ENCODE peak calls at places on chromosomes 5 and 9, in nine cellular contexts. D is heart left ventricle, Y is right lobe of liver, B is GM12865, R is epithelial cell of esophagus, F is tibial artery, T is dorsolateral prefrontal cortex, E is foreskin keratinocyte, L is Calu3. I is an unnamed sample.

GRCh38 chr5:172901012-172901780 is 58.0 kb upstream of the RPL26L1 start:
- DNase-seq in L (peak; percentile 43), R (no peak), B (no peak), E (no peak), D (peak; percentile 83), F (peak; percentile 95), Y (no peak), T (no peak), I (no peak)

GRCh38 chr9:123753011-123753410 is 176.9 kb downstream of the DENND1A start:
- DNase-seq in R (no peak), D (no peak), T (no peak), E (no peak), L (no peak), F (no peak), B (no peak), Y (no peak), I (no peak)

GRCh38 chr9:107213561-107214028 is 69.5 kb upstream of the RAD23B start:
- DNase-seq in L (peak; percentile 3), Y (no peak), B (peak; percentile 85), F (no peak), E (peak; percentile 84), T (no peak), D (no peak), R (peak; percentile 92), I (peak; percentile 98)

GRCh38 chr5:142012186-142012785 is 541 bp downstream of the GNPDA1 start:
- DNase-seq in Y (peak; percentile 60), B (peak; percentile 45), R (peak; percentile 30), L (peak; percentile 70), F (peak; percentile 85), D (peak; percentile 42), E (no peak), T (peak; percentile 63), I (no peak)

GRCh38 chr5:56625577-56625976 is 189.8 kb upstream of the MAP3K1 start:
- DNase-seq in Y (no peak), B (no peak), F (no peak), T (no peak), D (no peak), R (peak; percentile 63), L (no peak), E (peak; percentile 52), I (peak; percentile 49)

GRCh38 chr9:110911659-110912473 is 126.4 kb downstream of the LPAR1 start:
- DNase-seq in B (no peak), L (no peak), R (peak; percentile 76), E (no peak), T (no peak), Y (no peak), D (no peak), F (no peak), I (no peak)

GRCh38 chr5:159210306-159210722 is 961 bp upstream of the RNF145 start:
- DNase-seq in R (peak; percentile 84), Y (no peak), F (no peak), T (no peak), B (no peak), E (no peak), L (peak; percentile 29), D (no peak), I (peak; percentile 54)

GRCh38 chr5:97998946-97999345 is 774.5 kb upstream of the RGMB start:
- DNase-seq in F (no peak), D (no peak), R (no peak), T (no peak), B (no peak), E (no peak), L (no peak), Y (no peak), I (no peak)

GRCh38 chr5:59187772-59188347 is 605.0 kb downstream of the RAB3C start:
- DNase-seq in E (no peak), T (no peak), Y (no peak), D (no peak), L (no peak), F (no peak), R (no peak), B (no peak), I (no peak)

GRCh38 chr9:134716067-134716466 is 74.5 kb downstream of the COL5A1 start:
- DNase-seq in E (no peak), D (no peak), T (no peak), R (no peak), F (no peak), B (no peak), Y (no peak), L (no peak), I (no peak)
- TF ChIP-seq CTCF in E (no peak), D (no peak), T (no peak), R (no peak), F (no peak), B (no peak), Y (no peak), L (no peak), I (no peak)

GRCh38 chr9:124855944-124856773 is 2.9 kb downstream of the WDR38 start:
- DNase-seq in T (no peak), D (no peak), E (no peak), L (peak; percentile 49), Y (no peak), B (peak; percentile 54), F (no peak), R (peak; percentile 41), I (no peak)
- TF ChIP-seq CTCF in T (no peak), D (peak; percentile 18), E (peak; percentile 63), L (no peak), Y (peak; percentile 31), B (peak; percentile 27), F (no peak), R (peak; percentile 46), I (peak; percentile 73)

DNA sequence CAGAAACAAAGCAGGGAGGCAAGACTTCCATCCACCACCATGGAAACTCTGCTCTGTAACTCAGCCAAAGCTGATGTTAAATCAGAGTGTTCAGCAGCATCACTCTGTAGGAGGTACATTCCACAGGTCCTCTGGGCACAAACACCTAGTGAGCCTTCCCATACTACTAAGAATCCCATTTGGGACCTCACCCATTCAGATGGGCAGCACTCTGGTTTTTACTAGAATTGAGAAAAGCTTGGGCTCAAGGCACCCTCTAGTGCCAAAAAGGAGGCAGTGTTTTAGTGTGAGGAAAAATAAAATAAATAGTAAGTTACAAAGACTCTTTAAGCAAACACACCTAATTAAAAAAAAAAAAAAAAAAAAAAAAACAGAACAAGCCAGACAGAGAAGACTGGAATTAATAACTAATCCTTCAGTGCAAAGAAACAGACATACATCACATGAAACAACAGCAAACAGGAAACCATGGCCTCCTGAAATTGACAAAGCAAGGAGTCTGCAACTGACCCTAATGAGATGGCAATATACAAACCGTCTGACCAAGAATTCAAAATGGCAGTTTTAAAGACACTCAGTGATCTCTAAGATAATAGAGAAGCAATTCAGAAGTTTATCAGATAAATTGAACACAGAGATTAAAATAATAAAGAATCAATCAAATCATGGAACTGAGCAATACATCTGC is 159.5 kb downstream of the GNA14 start:
- DNase-seq in R (peak; percentile 25), L (no peak), T (no peak), F (no peak), E (no peak), B (peak; percentile 9), D (no peak), Y (no peak), I (peak; percentile 30)
- TF ChIP-seq CTCF in R (peak; percentile 67), L (no peak), T (no peak), F (no peak), E (peak; percentile 60), B (peak; percentile 36), D (peak; percentile 10), Y (peak; percentile 40), I (peak; percentile 37)

DNA sequence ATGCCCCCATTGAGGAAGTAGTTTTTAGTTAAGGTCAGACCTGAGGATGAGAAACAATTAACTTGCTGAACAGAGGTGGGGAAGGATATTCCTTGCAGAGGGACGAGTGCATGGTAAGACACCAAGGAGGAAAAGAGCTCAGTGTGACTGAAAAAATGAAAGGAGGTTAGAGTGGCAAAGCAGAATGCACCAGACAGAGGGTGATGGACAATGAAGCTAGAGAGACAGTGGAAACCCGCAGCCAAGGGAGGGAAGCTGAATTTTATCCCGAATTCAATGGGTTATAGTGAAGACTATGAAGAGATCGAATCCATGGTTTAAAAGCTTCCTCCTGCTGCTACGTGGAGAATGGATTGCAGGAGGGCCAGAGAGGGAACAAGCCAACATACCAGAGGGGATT is 206.8 kb downstream of the FBN2 start:
- DNase-seq in D (no peak), B (no peak), R (no peak), Y (no peak), F (no peak), L (no peak), T (no peak), E (no peak), I (no peak)
- TF ChIP-seq CTCF in D (no peak), B (no peak), R (no peak), Y (no peak), F (no peak), L (no peak), T (no peak), E (no peak), I (no peak)

DNA sequence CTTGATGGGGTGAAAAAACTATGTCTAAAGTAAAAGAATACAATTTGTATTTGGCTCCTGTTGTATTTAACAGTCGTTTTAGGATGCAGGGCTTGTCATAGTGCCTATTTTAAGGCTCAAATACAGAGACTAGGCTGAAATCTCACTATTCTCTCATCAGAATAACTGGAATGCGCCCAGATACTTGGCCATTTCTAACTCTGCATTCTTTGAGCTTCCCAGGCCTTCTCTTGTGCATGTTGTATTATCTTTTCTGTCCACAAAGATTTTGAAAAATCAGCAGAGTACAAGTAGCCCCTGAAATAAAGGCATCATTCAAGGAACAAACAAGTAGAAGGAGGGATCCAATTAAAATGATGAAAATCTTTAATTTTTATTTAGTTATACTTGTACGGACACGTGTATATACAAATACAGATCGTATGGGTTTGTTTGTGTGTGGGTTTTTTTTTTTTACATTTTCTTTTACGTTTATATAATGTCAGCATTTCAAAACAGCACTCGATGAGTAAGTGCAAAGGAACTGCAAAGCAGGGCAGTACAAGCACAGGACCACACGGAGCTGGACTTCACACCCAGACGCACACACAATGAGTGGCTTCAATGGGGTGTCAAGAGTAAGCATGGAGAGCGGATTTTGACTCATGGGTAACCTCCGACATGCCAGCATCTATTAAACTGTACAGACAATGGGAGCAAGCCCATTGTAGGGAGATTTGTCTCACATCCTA is 294.0 kb downstream of the EFNA5 start:
- DNase-seq in L (no peak), Y (no peak), R (peak; percentile 84), D (no peak), B (no peak), T (no peak), E (no peak), F (no peak), I (no peak)
- TF ChIP-seq CTCF in L (no peak), Y (no peak), R (no peak), D (no peak), B (no peak), T (no peak), E (no peak), F (no peak), I (no peak)

I was measured in RWPE1.